ENCODE peak calls at places on chromosomes 3 and 15, in four cellular contexts. T is amniotic stem cell; H is EH; G is central memory CD4-positive, alpha-beta T cell. Z is an unnamed sample.
A peak's percentile ranks its signal among the peaks of the same experiment; 100 is the strongest.

GRCh38 chr15:65372787-65373067 is 5.1 kb downstream of the IGDCC3 start:
- DNase-seq in G (no peak), H (no peak), T (no peak), Z (no peak)

GRCh38 chr3:42189746-42190145 is 76.2 kb downstream of the CCK start:
- DNase-seq in T (no peak), H (peak; percentile 42), G (no peak), Z (no peak)

GRCh38 chr15:56038015-56038414 is 44.6 kb upstream of the NEDD4 start:
- DNase-seq in H (peak; percentile 59), G (peak; percentile 47), T (no peak), Z (no peak)

GRCh38 chr15:71114887-71115566 is at the start of gene THSD4:
- DNase-seq in G (peak; percentile 18), T (peak; percentile 20), H (peak; percentile 81), Z (peak; percentile 64)

GRCh38 chr3:52507359-52507758 is 12.2 kb downstream of the STAB1 start:
- DNase-seq in G (no peak), H (peak; percentile 68), T (peak; percentile 74), Z (peak; percentile 55)

GRCh38 chr3:76369170-76369569 is 583.8 kb upstream of the ZNF717 start:
- DNase-seq in T (peak; percentile 6), H (no peak), G (no peak), Z (no peak)

GRCh38 chr3:78178740-78179139 is 1138.8 kb downstream of the ROBO2 start:
- DNase-seq in G (no peak), H (no peak), T (no peak), Z (no peak)

GRCh38 chr3:126516936-126517290 is 660 bp downstream of the UROC1 start:
- DNase-seq in H (no peak), G (no peak), T (no peak), Z (no peak)

GRCh38 chr3:160126046-160126445 is 99.2 kb upstream of the C3orf80 start:
- DNase-seq in H (peak; percentile 56), T (no peak), G (no peak), Z (no peak)

GRCh38 chr3:163953526-163953925 is 1124.8 kb downstream of the SI start:
- DNase-seq in H (no peak), G (no peak), T (no peak), Z (no peak)

GRCh38 chr3:134373278-134373941 is 837 bp downstream of the AMOTL2 start:
- DNase-seq in G (no peak), T (peak; percentile 84), H (peak; percentile 94), Z (peak; percentile 64)

GRCh38 chr3:112199622-112200316 is 66.7 kb upstream of the GCSAM start:
- DNase-seq in T (no peak), G (no peak), H (peak; percentile 59), Z (no peak)

GRCh38 chr3:53252105-53252946 is 3.5 kb downstream of the TKT start:
- DNase-seq in H (no peak), G (no peak), T (no peak), Z (no peak)

GRCh38 chr3:181739628-181740027 is 27.9 kb downstream of the SOX2 start:
- DNase-seq in G (no peak), H (no peak), T (no peak), Z (no peak)